ENCODE peak calls at places on chromosome 12, in seven cellular contexts. L is HepG2, B is K562, C is IMR-90, F is A549, J is H1, A is GM12878. T is an unnamed sample.

GRCh38 chr12:75710361-75711069 is 199.1 kb upstream of the KRR1 start:
- DNase-seq in B (no peak), L (peak), A (no peak), F (no peak), C (no peak), J (no peak), T (no peak)

GRCh38 chr12:1424674-1425395 is 169.5 kb downstream of the FBXL14 start:
- DNase-seq in B (no peak), A (no peak), C (no peak), J (no peak), F (no peak), L (no peak), T (no peak)

GRCh38 chr12:13288501-13288900 is 92.0 kb downstream of the EMP1 start:
- DNase-seq in C (peak), A (no peak), J (no peak), L (no peak), B (peak), F (no peak), T (no peak)

GRCh38 chr12:4223273-4223855 is 50.2 kb upstream of the CCND2 start:
- DNase-seq in C (no peak), B (no peak), J (no peak), F (no peak), A (no peak), L (no peak), T (no peak)

GRCh38 chr12:1130164-1130563 is 139.1 kb downstream of the ERC1 start:
- DNase-seq in J (no peak), L (peak), F (no peak), B (peak), A (no peak), C (no peak), T (no peak)

GRCh38 chr12:79288946-79289345 is 401.8 kb downstream of the PAWR start:
- DNase-seq in B (no peak), L (no peak), F (no peak), C (no peak), J (no peak), A (no peak), T (no peak)

GRCh38 chr12:12032260-12032761 is 38.4 kb upstream of the BCL2L14 start:
- DNase-seq in A (no peak), L (no peak), J (peak), B (no peak), C (no peak), F (no peak), T (no peak)

GRCh38 chr12:117282490-117282889 is 78.9 kb downstream of the NOS1 start:
- DNase-seq in F (no peak), L (no peak), J (no peak), A (no peak), B (no peak), C (no peak), T (no peak)

GRCh38 chr12:67705394-67706370 is 57.1 kb downstream of the DYRK2 start:
- DNase-seq in J (no peak), L (no peak), C (peak), A (no peak), B (no peak), F (no peak), T (peak)

GRCh38 chr12:70722584-70723343 is 85.5 kb upstream of the PTPRB start:
- DNase-seq in J (no peak), B (no peak), C (no peak), L (no peak), A (no peak), F (no peak), T (peak)

GRCh38 chr12:130366159-130366558 is 28.5 kb downstream of the PIWIL1 start:
- DNase-seq in B (no peak), L (no peak), J (no peak), C (no peak), F (no peak), A (no peak), T (no peak)

GRCh38 chr12:60231976-60232907 is 636.4 kb downstream of the SLC16A7 start:
- DNase-seq in F (no peak), J (no peak), L (no peak), B (no peak), C (no peak), A (no peak), T (no peak)

GRCh38 chr12:100267603-100268281 is 765 bp downstream of the SCYL2 start:
- DNase-seq in J (peak), C (peak), B (no peak), L (peak), F (no peak), A (no peak), T (no peak)

GRCh38 chr12:128521981-128522380 is 255.0 kb downstream of the TMEM132C start:
- DNase-seq in C (no peak), J (no peak), A (no peak), F (no peak), B (no peak), L (no peak), T (no peak)

GRCh38 chr12:16555630-16556029 is 50.3 kb downstream of the LMO3 start:
- DNase-seq in B (no peak), L (no peak), J (no peak), A (no peak), C (peak), F (no peak), T (no peak)

GRCh38 chr12:116650585-116650984 is 87.3 kb downstream of the SPRING1 start:
- DNase-seq in A (no peak), B (no peak), L (no peak), J (no peak), C (no peak), F (no peak), T (no peak)

GRCh38 chr12:8992086-8992409 is 2.7 kb downstream of the KLRG1 start:
- DNase-seq in B (no peak), A (no peak), C (no peak), F (no peak), L (no peak), J (no peak), T (no peak)

GRCh38 chr12:14993117-14993516 is 20.3 kb downstream of the PDE6H start:
- DNase-seq in B (no peak), A (no peak), F (no peak), C (peak), J (no peak), L (no peak), T (no peak)

GRCh38 chr12:92469837-92470236 is 233.0 kb upstream of the PLEKHG7 start:
- DNase-seq in C (peak), F (no peak), B (no peak), A (no peak), J (no peak), L (peak), T (no peak)

GRCh38 chr12:12582895-12583303 is 20.2 kb upstream of the DUSP16 start:
- DNase-seq in A (peak), J (no peak), L (peak), B (no peak), C (peak), F (peak), T (no peak)

GRCh38 chr12:2225736-2226135 is 172.9 kb downstream of the CACNA1C start:
- DNase-seq in F (no peak), L (no peak), A (no peak), J (no peak), B (no peak), C (peak), T (no peak)

GRCh38 chr12:111767362-111768158 is 827 bp downstream of the ALDH2 start:
- DNase-seq in J (no peak), F (peak), L (peak), C (peak), A (no peak), B (no peak), T (peak)

GRCh38 chr12:2363836-2364565 is 311.2 kb downstream of the CACNA1C start:
- DNase-seq in J (no peak), L (no peak), A (no peak), C (no peak), B (no peak), F (no peak), T (no peak)

GRCh38 chr12:40286583-40286982 is 61.8 kb downstream of the LRRK2 start:
- DNase-seq in L (no peak), F (no peak), A (no peak), C (no peak), J (no peak), B (no peak), T (no peak)

GRCh38 chr12:19894803-19895202 is 455.5 kb downstream of the AEBP2 start:
- DNase-seq in L (no peak), J (no peak), C (peak), F (no peak), A (peak), B (no peak), T (no peak)
- TF ChIP-seq RFX5 in L (no peak), J (no peak), C (no peak), F (no peak), A (no peak), B (no peak), T (no peak)

GRCh38 chr12:24562761-24563392 is 386.0 kb downstream of the BCAT1 start:
- DNase-seq in B (no peak), L (no peak), J (peak), C (peak), A (no peak), F (peak), T (peak)
- TF ChIP-seq RFX5 in B (no peak), L (no peak), J (no peak), C (no peak), A (no peak), F (no peak), T (no peak)

GRCh38 chr12:87141091-87141490 is 884.9 kb upstream of the MGAT4C start:
- DNase-seq in B (no peak), J (no peak), A (no peak), L (no peak), C (no peak), F (no peak), T (peak)

GRCh38 chr12:87142346-87142745 is 886.2 kb upstream of the MGAT4C start:
- DNase-seq in A (no peak), L (no peak), J (no peak), F (no peak), C (no peak), B (no peak), T (no peak)

GRCh38 chr12:87140257-87140656 is 884.1 kb upstream of the MGAT4C start:
- DNase-seq in F (no peak), C (peak), A (no peak), L (no peak), J (no peak), B (no peak), T (no peak)

GRCh38 chr12:87136330-87136976 is 880.3 kb upstream of the MGAT4C start:
- DNase-seq in B (no peak), L (no peak), J (no peak), A (no peak), C (peak), F (no peak), T (no peak)
- TF ChIP-seq RFX5 in B (no peak), L (no peak), J (no peak), A (no peak), C (no peak), F (no peak), T (no peak)

GRCh38 chr12:53726342-53726741 is 910 bp downstream of the CALCOCO1 start:
- DNase-seq in B (peak), L (peak), J (no peak), F (no peak), A (no peak), C (no peak), T (no peak)

GRCh38 chr12:53719649-53720048 is 7.6 kb downstream of the CALCOCO1 start:
- DNase-seq in B (no peak), A (no peak), F (no peak), J (no peak), C (no peak), L (no peak), T (no peak)

GRCh38 chr12:53720946-53721345 is 6.3 kb downstream of the CALCOCO1 start:
- DNase-seq in A (no peak), L (no peak), C (no peak), F (no peak), J (no peak), B (no peak), T (no peak)

GRCh38 chr12:53725824-53726223 is 1.4 kb downstream of the CALCOCO1 start:
- DNase-seq in J (no peak), F (no peak), L (no peak), B (no peak), A (no peak), C (peak), T (no peak)

GRCh38 chr12:53722450-53723041 is 4.7 kb downstream of the CALCOCO1 start:
- DNase-seq in F (no peak), C (peak), A (peak), B (no peak), J (no peak), L (no peak), T (no peak)
- TF ChIP-seq RFX5 in F (no peak), C (no peak), A (no peak), B (no peak), J (no peak), L (no peak), T (no peak)

DNA sequence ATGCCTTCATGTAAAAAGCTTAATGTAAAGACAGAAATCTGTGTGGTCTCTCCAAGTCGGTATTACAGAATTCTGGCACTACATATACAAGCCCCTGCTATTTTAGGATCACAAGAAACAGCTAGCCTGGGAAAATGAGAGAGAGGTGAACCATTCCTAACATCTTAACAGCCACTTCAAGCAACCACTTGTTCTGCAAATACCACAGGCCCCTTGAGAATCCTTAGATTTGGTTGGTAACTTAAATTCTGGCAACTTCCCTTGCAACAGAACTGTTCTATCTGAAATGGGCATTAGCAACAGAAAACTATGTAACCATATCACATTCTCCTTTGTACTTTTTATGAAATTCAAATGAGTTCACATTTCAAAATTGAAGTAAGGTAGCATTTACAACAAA is 68.5 kb downstream of the SPPL3 start:
- DNase-seq in J (no peak), C (no peak), B (no peak), F (no peak), L (no peak), A (no peak), T (no peak)
- TF ChIP-seq RFX5 in J (no peak), C (no peak), B (no peak), F (no peak), L (no peak), A (no peak), T (no peak)

DNA sequence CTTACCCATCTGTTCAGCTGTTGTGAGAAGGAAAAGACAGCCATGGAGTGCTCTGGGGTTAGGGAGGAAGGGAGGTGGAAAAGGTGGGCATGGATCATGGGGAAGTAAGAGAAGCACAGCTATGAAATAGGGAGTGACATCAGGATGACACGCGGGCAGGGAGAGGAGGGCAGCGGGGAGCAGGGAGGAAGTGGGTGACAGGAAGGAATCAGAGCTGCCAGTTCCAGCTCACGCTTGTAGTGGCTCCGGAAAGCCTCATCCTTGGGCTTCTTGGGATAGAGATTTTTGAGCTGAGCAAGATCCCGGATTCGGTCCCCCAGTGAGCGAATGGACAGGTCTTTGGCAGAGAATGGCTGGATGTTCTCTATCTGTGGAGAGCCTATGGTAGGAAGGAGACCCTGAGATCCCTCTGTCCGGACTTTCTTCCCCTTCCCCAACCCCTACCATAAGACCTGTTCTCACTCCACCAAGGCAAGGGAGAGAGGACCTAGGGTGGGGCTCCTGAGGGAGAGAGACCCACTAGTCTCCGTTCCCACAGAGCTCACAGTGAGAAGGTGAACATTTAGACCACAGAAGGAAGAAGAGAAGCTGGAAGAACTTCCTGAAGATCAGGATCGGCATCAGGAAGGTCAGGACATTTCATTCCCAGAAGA is 10.3 kb downstream of the NAB2 start:
- DNase-seq in F (no peak), C (no peak), B (no peak), A (no peak), L (no peak), J (no peak), T (peak)
- TF ChIP-seq RFX5 in F (no peak), C (no peak), B (no peak), A (no peak), L (no peak), J (no peak), T (no peak)

GRCh38 chr12:51407604-51408003 is 16.4 kb upstream of the GALNT6 start:
- DNase-seq in C (no peak), J (no peak), L (no peak), A (no peak), F (no peak), B (no peak), T (no peak)

GRCh38 chr12:51413149-51413548 is 11.5 kb upstream of the SLC4A8 start:
- DNase-seq in L (no peak), J (no peak), F (no peak), C (no peak), B (no peak), A (no peak), T (no peak)

GRCh38 chr12:51406299-51406698 is 15.1 kb upstream of the GALNT6 start:
- DNase-seq in F (no peak), L (no peak), C (no peak), A (no peak), J (no peak), B (no peak), T (no peak)

GRCh38 chr12:51406859-51407258 is 15.7 kb upstream of the GALNT6 start:
- DNase-seq in A (no peak), F (no peak), L (no peak), C (no peak), J (no peak), B (no peak), T (no peak)

DNA sequence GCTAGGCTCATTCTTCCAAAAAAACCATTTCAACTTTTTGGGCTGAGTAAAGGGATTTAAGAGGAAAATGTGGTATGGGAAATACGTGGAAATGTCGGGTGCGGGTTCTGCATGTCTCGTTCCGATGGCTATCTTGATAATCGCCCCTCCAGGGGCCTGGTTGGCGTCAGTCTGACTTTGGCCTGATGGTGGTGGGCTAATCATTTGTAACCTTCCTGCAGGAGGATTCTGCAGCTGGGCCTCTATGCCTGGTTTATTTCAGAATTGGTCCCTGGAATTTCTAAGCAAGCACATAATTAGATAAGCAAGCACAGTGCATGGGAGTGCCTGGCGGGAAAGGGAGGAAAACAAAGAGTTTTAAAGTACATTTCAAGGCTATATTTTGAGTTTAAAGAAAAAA is 14.8 kb upstream of the SLC4A8 start:
- DNase-seq in J (no peak), C (no peak), B (no peak), L (no peak), F (no peak), A (no peak), T (peak)
- TF ChIP-seq RFX5 in J (no peak), C (no peak), B (no peak), L (no peak), F (no peak), A (no peak), T (no peak)

GRCh38 chr12:84411031-84411430 is 501.6 kb downstream of the SLC6A15 start:
- DNase-seq in C (no peak), J (no peak), A (no peak), L (no peak), F (no peak), B (no peak), T (no peak)
- TF ChIP-seq RFX5 in C (no peak), J (no peak), A (no peak), L (no peak), F (no peak), B (no peak), T (no peak)

T was measured in SK-N-SH.